ENCODE peak calls at places on chromosomes 12 and 14, in nine cellular contexts. Y is upper lobe of right lung; K is CD8-positive, alpha-beta T cell; F is psoas muscle; S is PC-3; A is adrenal gland; O is A549; W is IMR-90; L is stomach. I is an unnamed sample. For H3K4me1, the result is how much of the 10 kb centered on the place peaks cover.

GRCh38 chr12:42779186-42779859 is 189.8 kb upstream of the PRICKLE1 start:
- DNase-seq in F (peak), W (peak), Y (no peak), K (no peak), A (no peak), S (peak), L (no peak), O (no peak), I (no peak)

GRCh38 chr12:96034631-96035282 is 630 bp downstream of the LTA4H start:
- DNase-seq in O (no peak), Y (no peak), W (peak), L (no peak), K (no peak), A (no peak), F (peak), S (peak), I (peak)

GRCh38 chr12:71216725-71217579 is 59.2 kb upstream of the TSPAN8 start:
- DNase-seq in S (peak), A (peak), F (no peak), K (no peak), Y (no peak), O (peak), W (peak), L (peak), I (peak)

GRCh38 chr14:106845286-106846087 is 1319.1 kb downstream of the TMEM121 start:
- DNase-seq in K (peak), A (no peak), O (peak), F (no peak), S (peak), L (peak), W (no peak), Y (peak), I (peak)

GRCh38 chr12:32155911-32156585 is 49.4 kb downstream of the BICD1 start:
- DNase-seq in O (no peak), L (no peak), W (no peak), Y (no peak), F (no peak), K (no peak), S (no peak), A (no peak), I (no peak)

GRCh38 chr14:89207925-89208328 is 209.1 kb downstream of the FOXN3 start:
- DNase-seq in O (no peak), Y (no peak), F (no peak), L (no peak), W (no peak), A (no peak), K (no peak), S (no peak), I (no peak)

GRCh38 chr14:67559639-67560038 is 26.5 kb downstream of the PLEKHH1 start:
- DNase-seq in A (no peak), L (no peak), Y (no peak), K (no peak), F (no peak), S (no peak), O (no peak), W (no peak), I (no peak)

GRCh38 chr12:132545955-132546354 is 56.0 kb downstream of the FBRSL1 start:
- DNase-seq in L (no peak), O (no peak), F (no peak), Y (no peak), W (no peak), A (no peak), K (no peak), S (no peak), I (no peak)

GRCh38 chr14:74975059-74975810 is 19.8 kb upstream of the PGF start:
- DNase-seq in Y (peak), O (no peak), F (peak), W (no peak), K (no peak), A (no peak), S (no peak), L (no peak), I (peak)

GRCh38 chr14:91330846-91331245 is 86.3 kb upstream of the GPR68 start:
- DNase-seq in K (no peak), Y (no peak), A (no peak), L (no peak), O (no peak), W (no peak), S (no peak), F (no peak), I (no peak)

GRCh38 chr12:53751336-53752191 is at the start of gene CISTR:
- DNase-seq in W (no peak), F (peak), L (no peak), O (no peak), S (no peak), K (no peak), Y (peak), A (no peak), I (no peak)

GRCh38 chr14:59870277-59871165 is at the start of gene RTN1:
- DNase-seq in S (peak), Y (peak), L (peak), F (peak), K (no peak), O (peak), A (peak), W (peak), I (peak)

GRCh38 chr14:51173863-51174262 is 66.2 kb upstream of the TMX1 start:
- DNase-seq in K (no peak), Y (no peak), O (no peak), F (no peak), L (no peak), S (peak), A (no peak), W (no peak), I (no peak)

GRCh38 chr12:42447371-42447786 is 121.4 kb downstream of the PPHLN1 start:
- DNase-seq in L (no peak), S (no peak), Y (no peak), K (no peak), A (no peak), W (no peak), F (no peak), O (no peak), I (no peak)

GRCh38 chr12:56978397-56979138 is 21.2 kb upstream of the RDH16 start:
- DNase-seq in L (no peak), Y (no peak), K (no peak), O (no peak), A (no peak), W (no peak), F (no peak), S (no peak), I (no peak)

GRCh38 chr14:77052281-77053044 is 24.0 kb upstream of the IRF2BPL start:
- DNase-seq in A (no peak), O (no peak), L (no peak), F (peak), K (no peak), W (no peak), S (peak), Y (no peak), I (no peak)

GRCh38 chr14:31440280-31440679 is 17.0 kb downstream of the DTD2 start:
- DNase-seq in A (no peak), F (no peak), O (no peak), Y (no peak), S (no peak), K (no peak), L (no peak), W (no peak), I (no peak)

GRCh38 chr12:49346659-49347306 is at the start of gene DNAJC22:
- DNase-seq in L (peak), Y (peak), S (peak), W (no peak), F (no peak), O (peak), K (no peak), A (no peak), I (peak)

GRCh38 chr12:91377456-91377855 is 194.8 kb upstream of the DCN start:
- DNase-seq in K (no peak), L (no peak), Y (no peak), A (no peak), F (no peak), O (no peak), W (no peak), S (no peak), I (no peak)

GRCh38 chr14:65832431-65833253 is 420.1 kb downstream of the FUT8 start:
- DNase-seq in F (no peak), O (no peak), Y (no peak), K (no peak), L (no peak), A (no peak), W (peak), S (peak), I (no peak)

GRCh38 chr14:49505026-49505766 is 81.0 kb downstream of the RPS29 start:
- DNase-seq in A (no peak), W (peak), K (no peak), F (no peak), S (peak), Y (no peak), O (peak), L (no peak), I (no peak)

GRCh38 chr14:73058923-73059311 is 583 bp downstream of the RBM25 start:
- DNase-seq in F (no peak), A (no peak), Y (no peak), K (no peak), W (peak), S (peak), L (no peak), O (peak), I (no peak)

GRCh38 chr12:58969227-58969626 is 48.9 kb upstream of the LRIG3 start:
- DNase-seq in O (no peak), W (no peak), F (no peak), K (no peak), L (no peak), S (no peak), A (no peak), Y (no peak), I (no peak)

GRCh38 chr12:127235771-127236170 is 1031.2 kb upstream of the TMEM132C start:
- DNase-seq in K (no peak), O (no peak), A (no peak), W (no peak), F (no peak), Y (no peak), L (no peak), S (no peak), I (no peak)

GRCh38 chr12:26119391-26119981 is 5.4 kb downstream of the BHLHE41 start:
- DNase-seq in S (peak), K (no peak), Y (no peak), L (no peak), O (peak), W (peak), F (no peak), A (no peak), I (peak)

GRCh38 chr12:19489168-19489567 is 49.9 kb downstream of the AEBP2 start:
- DNase-seq in L (no peak), F (no peak), O (no peak), A (no peak), W (no peak), S (no peak), Y (no peak), K (no peak), I (no peak)

GRCh38 chr12:54039417-54040147 is 6.7 kb downstream of the HOXC5 start:
- DNase-seq in Y (no peak), S (no peak), A (no peak), L (no peak), F (peak), K (no peak), O (no peak), W (no peak), I (no peak)

GRCh38 chr14:102211240-102211639 is 71.5 kb downstream of the WDR20 start:
- DNase-seq in K (no peak), F (no peak), O (no peak), A (no peak), W (no peak), L (no peak), S (no peak), Y (peak), I (no peak)

GRCh38 chr12:32270818-32271710 is 128.3 kb upstream of the FGD4 start:
- DNase-seq in Y (no peak), L (no peak), W (peak), O (peak), K (no peak), F (no peak), S (peak), A (no peak), I (no peak)

DNA sequence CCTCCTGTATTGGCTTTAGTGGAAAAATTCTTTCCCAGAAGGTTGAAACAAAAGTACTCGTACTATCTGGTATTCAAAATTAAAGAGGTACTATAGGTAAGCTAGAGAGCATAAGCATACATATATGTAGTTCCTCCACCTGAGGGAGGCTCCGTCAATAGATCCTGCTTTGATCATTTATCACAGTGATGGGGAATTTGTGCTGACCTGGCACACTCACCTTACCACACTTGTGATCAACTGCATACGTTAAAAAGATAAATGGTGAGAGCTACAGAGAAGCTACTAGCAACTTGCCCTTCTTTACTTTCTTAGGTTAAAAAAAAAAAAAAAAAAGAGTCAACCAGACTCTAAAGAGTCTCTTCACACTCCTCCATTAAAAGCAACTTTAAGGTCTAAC is 2.5 kb downstream of the CAPRIN2 start:
- DNase-seq in W (no peak), S (no peak), F (no peak), L (no peak), A (no peak), K (no peak), O (no peak), Y (no peak), I (no peak)
- H3K4me1 ChIP-seq in W (under half), S (under half), F (under half), L (under half), A (under half), K (under half), O (under half), Y (under half), I (under half)

GRCh38 chr12:109307051-109307450 is 2.0 kb downstream of the FOXN4 start:
- DNase-seq in K (no peak), Y (no peak), W (no peak), F (no peak), A (no peak), S (no peak), L (no peak), O (no peak), I (no peak)

GRCh38 chr12:109309441-109310246 is 560 bp upstream of the FOXN4 start:
- DNase-seq in Y (no peak), L (no peak), S (no peak), W (no peak), A (no peak), F (no peak), K (no peak), O (no peak), I (no peak)

GRCh38 chr12:109310247-109311125 is 1.4 kb upstream of the FOXN4 start:
- DNase-seq in K (no peak), Y (no peak), S (no peak), L (no peak), W (no peak), F (no peak), A (no peak), O (no peak), I (no peak)

GRCh38 chr12:109305547-109305946 is 3.5 kb downstream of the FOXN4 start:
- DNase-seq in W (no peak), L (no peak), Y (no peak), O (no peak), K (no peak), A (no peak), F (no peak), S (no peak), I (no peak)

DNA sequence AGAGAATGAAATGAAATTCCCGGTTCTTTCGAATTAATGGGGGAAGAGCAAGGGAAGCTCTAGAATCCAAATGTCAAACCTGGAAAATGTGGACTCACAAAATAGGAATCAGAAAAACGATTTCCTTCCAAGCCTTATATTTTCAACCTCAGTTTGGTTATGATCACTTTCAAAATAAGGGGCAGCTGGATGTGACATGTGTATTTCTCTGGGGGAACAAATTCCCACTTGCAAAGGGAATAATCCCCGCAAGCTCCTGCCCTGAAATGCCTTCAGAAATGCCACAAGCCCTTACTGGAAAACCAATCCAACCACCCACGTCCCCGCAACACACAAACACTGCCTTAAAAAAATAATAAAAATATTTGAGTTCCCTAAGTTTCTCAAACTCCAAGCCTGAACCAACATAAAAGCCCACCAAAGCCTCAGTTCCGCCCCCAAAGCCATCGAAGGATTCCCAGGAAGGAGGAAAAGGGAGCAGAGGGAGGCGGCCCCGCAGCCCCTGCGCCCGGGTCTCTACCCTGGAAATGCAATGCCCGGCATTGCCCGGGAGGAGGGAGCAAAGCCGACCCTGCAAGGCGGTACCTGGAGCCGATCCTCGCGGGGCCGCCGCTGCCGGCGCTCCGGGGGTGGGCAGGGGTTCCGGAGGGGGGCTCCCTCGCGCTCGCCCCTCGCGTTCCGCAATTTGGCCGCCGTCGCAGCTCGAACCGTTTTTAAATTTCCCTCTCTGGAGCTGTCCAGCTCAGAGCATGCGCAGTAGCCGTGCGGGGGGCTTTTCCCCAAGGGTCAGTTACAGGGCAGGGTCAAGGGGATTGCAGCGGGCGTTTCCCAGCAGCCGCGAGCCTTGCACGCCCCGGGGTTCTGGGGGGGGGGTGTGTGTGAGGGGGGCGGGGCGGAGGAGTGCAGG is at the start of gene FOXN4:
- DNase-seq in F (no peak), A (no peak), O (no peak), K (no peak), W (no peak), Y (no peak), L (no peak), S (no peak), I (no peak)
- TF ChIP-seq CTCF in F (no peak), A (no peak), O (no peak), K (no peak), W (no peak), Y (no peak), L (no peak), S (no peak), I (no peak)

DNA sequence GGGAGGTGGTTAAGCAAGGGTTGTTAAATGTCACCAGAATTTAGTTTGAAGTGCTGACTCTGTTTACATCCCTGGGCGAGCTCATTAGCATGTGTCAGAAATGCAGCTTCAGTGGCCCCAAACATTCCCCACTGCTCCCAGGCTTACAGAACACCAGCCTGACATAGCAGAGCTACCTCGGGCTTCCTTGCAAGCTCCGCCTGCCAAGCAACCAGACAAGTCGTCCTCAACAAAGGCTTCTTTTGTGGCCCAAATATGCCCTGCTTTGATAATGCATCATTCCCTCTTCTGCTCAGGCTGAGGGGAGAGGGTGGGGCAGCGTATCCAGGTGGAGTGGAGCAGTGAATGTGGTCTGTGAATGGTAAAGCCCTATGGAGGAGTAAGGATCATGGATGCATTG is 28.0 kb downstream of the ERH start:
- DNase-seq in W (no peak), L (no peak), Y (no peak), O (no peak), A (no peak), F (no peak), K (no peak), S (no peak), I (no peak)
- H3K4me1 ChIP-seq in W (under half), L (under half), Y (under half), O (under half), A (under half), F (under half), K (under half), S (under half), I (under half)

GRCh38 chr12:40287369-40287975 is 62.7 kb downstream of the LRRK2 start:
- DNase-seq in F (no peak), S (peak), L (no peak), K (no peak), W (no peak), O (peak), Y (no peak), A (no peak), I (no peak)

GRCh38 chr12:40281791-40282364 is 57.1 kb downstream of the LRRK2 start:
- DNase-seq in F (no peak), Y (no peak), A (no peak), O (no peak), L (no peak), W (no peak), K (no peak), S (no peak), I (no peak)

DNA sequence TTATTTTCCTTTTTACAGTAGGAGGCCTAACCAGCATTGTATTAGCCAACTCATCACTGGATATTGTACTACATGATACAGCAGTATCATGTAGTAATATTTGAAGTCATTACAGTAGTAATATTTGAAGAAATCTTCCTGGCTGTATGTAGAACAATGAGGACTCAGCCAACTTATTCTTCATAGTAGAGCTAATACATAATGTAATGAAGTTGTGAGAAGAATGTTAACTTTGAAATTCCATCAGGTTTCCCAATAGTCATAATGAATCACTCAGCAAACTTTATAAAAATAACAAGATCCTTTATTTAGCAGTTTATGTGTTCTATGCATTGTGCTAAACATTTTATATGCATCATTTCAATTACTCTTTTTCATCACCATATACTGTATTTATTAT is 61.8 kb downstream of the LRRK2 start:
- DNase-seq in O (peak), W (no peak), K (no peak), L (no peak), Y (no peak), F (no peak), A (no peak), S (peak), I (no peak)
- TF ChIP-seq CTCF in O (no peak), W (no peak), K (no peak), L (no peak), Y (no peak), F (no peak), A (no peak), S (no peak), I (no peak)

GRCh38 chr12:65100140-65100539 is 21.0 kb downstream of the WIF1 start:
- DNase-seq in L (no peak), S (peak), O (no peak), W (no peak), Y (no peak), F (no peak), K (no peak), A (no peak), I (no peak)
- H3K4me1 ChIP-seq in L (under half), S (under half), O (under half), W (under half), Y (under half), F (under half), K (under half), A (under half), I (under half)

GRCh38 chr12:72272731-72273498 is 745 bp downstream of the TRHDE start:
- DNase-seq in A (no peak), K (no peak), O (no peak), W (peak), Y (peak), L (no peak), F (peak), S (peak), I (peak)
- TF ChIP-seq CTCF in A (no peak), K (no peak), O (no peak), W (peak), Y (no peak), L (no peak), F (no peak), S (peak), I (no peak)